ENCODE peak calls at places on chromosomes 6 and 20, in ten cellular contexts. Z, L, P, C, K, N, H, B, M and E are unnamed samples.

GRCh38 chr6:116278478-116278822 is 1.3 kb downstream of the TSPYL1 start:
- DNase-seq in Z (no peak), L (no peak), P (peak), C (no peak), K (no peak), N (no peak), H (no peak), B (no peak), M (no peak), E (no peak)

GRCh38 chr20:32163951-32164350 is 43.6 kb downstream of the PLAGL2 start:
- DNase-seq in Z (no peak), L (no peak), P (no peak), C (no peak), K (no peak), N (no peak), H (no peak), B (no peak), M (no peak), E (no peak)

GRCh38 chr20:1388706-1389483 is 4.0 kb downstream of the FKBP1A start:
- DNase-seq in Z (no peak), L (no peak), P (no peak), C (no peak), K (peak), N (no peak), H (no peak), B (no peak), M (no peak), E (no peak)

GRCh38 chr6:165663283-165663735 is 268 bp upstream of the PDE10A start:
- DNase-seq in Z (peak), L (peak), P (peak), C (no peak), K (no peak), N (peak), H (peak), B (no peak), M (peak), E (no peak)

GRCh38 chr20:409697-410559 is 1.8 kb downstream of the RBCK1 start:
- DNase-seq in Z (no peak), L (no peak), P (no peak), C (no peak), K (no peak), N (no peak), H (no peak), B (no peak), M (no peak), E (no peak)

GRCh38 chr6:41638002-41638800 is at the start of gene MDFI:
- DNase-seq in Z (peak), L (no peak), P (no peak), C (no peak), K (no peak), N (peak), H (no peak), B (no peak), M (peak), E (no peak)

GRCh38 chr6:162699961-162700360 is 27.6 kb downstream of the PRKN start:
- DNase-seq in Z (no peak), L (no peak), P (no peak), C (no peak), K (no peak), N (no peak), H (no peak), B (no peak), M (no peak), E (no peak)

GRCh38 chr20:54995021-54995420 is 519.6 kb downstream of the DOK5 start:
- DNase-seq in Z (no peak), L (no peak), P (no peak), C (no peak), K (no peak), N (no peak), H (no peak), B (no peak), M (no peak), E (no peak)

GRCh38 chr6:118334634-118335033 is 213.5 kb upstream of the PLN start:
- DNase-seq in Z (no peak), L (no peak), P (no peak), C (no peak), K (no peak), N (no peak), H (no peak), B (no peak), M (no peak), E (no peak)

GRCh38 chr20:50958733-50959542 is at the start of gene MOCS3:
- DNase-seq in Z (peak), L (peak), P (peak), C (peak), K (peak), N (peak), H (peak), B (peak), M (peak), E (peak)

GRCh38 chr6:75775219-75775618 is 26.2 kb downstream of the MYO6 start:
- DNase-seq in Z (peak), L (peak), P (no peak), C (no peak), K (no peak), N (no peak), H (no peak), B (no peak), M (no peak), E (no peak)

GRCh38 chr20:61949714-61950630 is 115.7 kb downstream of the TAF4 start:
- DNase-seq in Z (no peak), L (no peak), P (no peak), C (no peak), K (peak), N (no peak), H (peak), B (no peak), M (no peak), E (no peak)

GRCh38 chr6:166005846-166006592 is 161.6 kb downstream of the TBXT start:
- DNase-seq in Z (peak), L (peak), P (peak), C (no peak), K (no peak), N (no peak), H (peak), B (peak), M (peak), E (no peak)

GRCh38 chr6:113412589-113413367 is 444.4 kb upstream of the MARCKS start:
- DNase-seq in Z (no peak), L (no peak), P (peak), C (no peak), K (no peak), N (no peak), H (no peak), B (no peak), M (no peak), E (no peak)

GRCh38 chr20:59587570-59587969 is 16.8 kb upstream of the PHACTR3 start:
- DNase-seq in Z (no peak), L (peak), P (no peak), C (no peak), K (no peak), N (no peak), H (no peak), B (no peak), M (no peak), E (no peak)

GRCh38 chr20:59584278-59584925 is 19.9 kb upstream of the PHACTR3 start:
- DNase-seq in Z (no peak), L (no peak), P (no peak), C (no peak), K (no peak), N (no peak), H (no peak), B (no peak), M (no peak), E (no peak)

GRCh38 chr20:59586613-59587012 is 17.7 kb upstream of the PHACTR3 start:
- DNase-seq in Z (no peak), L (no peak), P (no peak), C (no peak), K (no peak), N (no peak), H (no peak), B (no peak), M (no peak), E (no peak)

GRCh38 chr20:59583428-59584277 is 20.7 kb upstream of the PHACTR3 start:
- DNase-seq in Z (no peak), L (peak), P (no peak), C (no peak), K (no peak), N (no peak), H (peak), B (peak), M (peak), E (no peak)

GRCh38 chr20:59585714-59586404 is 18.5 kb upstream of the PHACTR3 start:
- DNase-seq in Z (no peak), L (peak), P (no peak), C (no peak), K (no peak), N (no peak), H (no peak), B (no peak), M (no peak), E (no peak)
- TF ChIP-seq CTCF in Z (no peak), L (no peak), P (no peak), C (no peak), K (no peak), N (no peak), H (no peak), B (no peak), M (no peak), E (no peak)

GRCh38 chr6:96089173-96089572 is 73.4 kb downstream of the FUT9 start:
- DNase-seq in Z (peak), L (no peak), P (no peak), C (no peak), K (no peak), N (peak), H (no peak), B (peak), M (no peak), E (no peak)
- TF ChIP-seq CTCF in Z (no peak), L (no peak), P (no peak), C (no peak), K (no peak), N (peak), H (no peak), B (peak), M (no peak), E (no peak)

GRCh38 chr20:36670665-36671357 is 24.8 kb upstream of the SLA2 start:
- DNase-seq in Z (no peak), L (no peak), P (no peak), C (no peak), K (no peak), N (no peak), H (no peak), B (no peak), M (no peak), E (no peak)

GRCh38 chr20:36663026-36663425 is 17.0 kb upstream of the SLA2 start:
- DNase-seq in Z (no peak), L (no peak), P (no peak), C (no peak), K (no peak), N (no peak), H (no peak), B (no peak), M (no peak), E (no peak)

GRCh38 chr20:36666181-36666740 is 20.3 kb upstream of the SLA2 start:
- DNase-seq in Z (peak), L (no peak), P (peak), C (no peak), K (no peak), N (no peak), H (no peak), B (no peak), M (no peak), E (no peak)
- TF ChIP-seq CTCF in Z (peak), L (no peak), P (no peak), C (no peak), K (no peak), N (no peak), H (no peak), B (peak), M (no peak), E (no peak)

GRCh38 chr6:157307661-157308060 is 15.7 kb downstream of the TMEM242 start:
- DNase-seq in Z (no peak), L (no peak), P (no peak), C (no peak), K (no peak), N (no peak), H (no peak), B (no peak), M (no peak), E (no peak)
- TF ChIP-seq CTCF in Z (no peak), L (no peak), P (no peak), C (no peak), K (no peak), N (no peak), H (no peak), B (no peak), M (no peak), E (no peak)

GRCh38 chr6:26054937-26055669 is 32.1 kb upstream of the HFE start:
- DNase-seq in Z (peak), L (peak), P (peak), C (peak), K (peak), N (peak), H (peak), B (peak), M (peak), E (peak)
- TF ChIP-seq CTCF in Z (no peak), L (no peak), P (no peak), C (no peak), K (no peak), N (no peak), H (no peak), B (peak), M (no peak), E (no peak)

GRCh38 chr20:45944965-45945677 is 10.6 kb downstream of the PCIF1 start:
- DNase-seq in Z (no peak), L (no peak), P (no peak), C (no peak), K (no peak), N (no peak), H (no peak), B (no peak), M (no peak), E (no peak)
- TF ChIP-seq CTCF in Z (no peak), L (no peak), P (peak), C (no peak), K (no peak), N (no peak), H (no peak), B (no peak), M (no peak), E (no peak)

GRCh38 chr20:8457978-8458377 is 325.9 kb downstream of the PLCB1 start:
- DNase-seq in Z (no peak), L (no peak), P (no peak), C (no peak), K (no peak), N (no peak), H (no peak), B (no peak), M (no peak), E (no peak)

GRCh38 chr20:8449120-8449519 is 317.1 kb downstream of the PLCB1 start:
- DNase-seq in Z (no peak), L (no peak), P (no peak), C (no peak), K (no peak), N (no peak), H (no peak), B (no peak), M (no peak), E (no peak)

DNA sequence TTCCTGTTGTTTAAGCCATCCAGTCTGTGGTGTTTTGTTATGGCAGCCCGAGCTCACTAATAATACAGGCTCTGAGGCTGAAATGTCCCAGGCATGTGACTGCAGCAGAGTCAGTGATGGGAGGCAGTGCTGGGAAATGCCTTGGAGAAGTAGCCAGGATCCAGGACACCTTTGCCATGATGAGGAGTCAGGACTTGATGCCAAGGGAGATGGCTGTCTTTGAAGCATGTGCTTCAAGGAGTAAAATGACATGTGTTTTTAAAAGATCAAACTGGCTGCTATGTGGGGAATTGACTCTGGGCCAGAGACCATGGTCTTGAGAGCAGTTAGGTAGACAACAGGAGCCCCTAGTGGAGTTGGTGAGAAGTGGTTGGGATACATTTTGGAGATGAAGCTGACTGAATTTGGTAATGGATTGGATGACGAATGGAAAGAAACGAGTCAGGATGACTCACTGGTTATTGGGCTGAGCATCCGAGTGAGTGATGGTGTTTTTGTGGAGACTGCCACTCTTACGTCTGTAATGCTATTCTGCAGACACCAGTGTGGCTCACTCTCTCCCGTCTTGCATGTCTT is 322.2 kb downstream of the PLCB1 start:
- DNase-seq in Z (peak), L (no peak), P (peak), C (no peak), K (no peak), N (no peak), H (no peak), B (no peak), M (no peak), E (no peak)
- TF ChIP-seq CTCF in Z (peak), L (peak), P (peak), C (no peak), K (no peak), N (peak), H (peak), B (no peak), M (no peak), E (no peak)